ENCODE peak calls at places on chromosomes 3 and 15, in five cellular contexts. E is A549, V is sigmoid colon, Z is ovary, J is K562. O is an unnamed sample. For H3K9me3, the result is how much of the 10 kb centered on the place peaks cover.

GRCh38 chr3:7546219-7546618 is 685.3 kb downstream of the GRM7 start:
- DNase-seq in E (no peak), V (no peak), Z (no peak), J (no peak), O (no peak)

GRCh38 chr3:171307988-171308387 is 152.2 kb downstream of the TNIK start:
- DNase-seq in E (no peak), V (no peak), Z (no peak), J (no peak), O (no peak)

GRCh38 chr3:2765002-2765579 is 345.1 kb downstream of the IL5RA start:
- DNase-seq in E (no peak), V (no peak), Z (no peak), J (no peak), O (no peak)

GRCh38 chr3:197031315-197032285 is 2.0 kb upstream of the MELTF start:
- DNase-seq in E (peak), V (peak), Z (peak), J (peak), O (peak)

GRCh38 chr3:197807969-197808587 is 17.0 kb downstream of the LRCH3 start:
- DNase-seq in E (no peak), V (no peak), Z (no peak), J (no peak), O (no peak)

GRCh38 chr3:16739416-16740091 is 134.3 kb upstream of the DAZL start:
- DNase-seq in E (no peak), V (no peak), Z (no peak), J (no peak), O (no peak)

GRCh38 chr3:51947215-51947900 is 5.2 kb downstream of the PARP3 start:
- DNase-seq in E (no peak), V (peak), Z (no peak), J (no peak), O (no peak)

GRCh38 chr3:46742992-46743391 is 25.3 kb upstream of the PRSS50 start:
- DNase-seq in E (no peak), V (no peak), Z (no peak), J (no peak), O (no peak)

GRCh38 chr3:136973352-136973751 is 15.6 kb downstream of the IL20RB start:
- DNase-seq in E (no peak), V (no peak), Z (no peak), J (no peak), O (no peak)

GRCh38 chr3:133943639-133944131 is 48.0 kb upstream of the RAB6B start:
- DNase-seq in E (peak), V (peak), Z (no peak), J (peak), O (peak)

GRCh38 chr3:187066228-187066995 is 72.9 kb downstream of the RPL39L start:
- DNase-seq in E (peak), V (no peak), Z (no peak), J (peak), O (no peak)

GRCh38 chr15:62138124-62138523 is 27.0 kb downstream of the C2CD4B start:
- DNase-seq in E (no peak), V (no peak), Z (no peak), J (no peak), O (no peak)

GRCh38 chr3:89690649-89691048 is 583.2 kb downstream of the EPHA3 start:
- DNase-seq in E (no peak), V (no peak), Z (no peak), J (no peak), O (no peak)

GRCh38 chr15:61227269-61228024 is 1.7 kb downstream of the RORA start:
- DNase-seq in E (peak), V (peak), Z (no peak), J (no peak), O (peak)

GRCh38 chr3:197268319-197268718 is 30.1 kb downstream of the DLG1 start:
- DNase-seq in E (no peak), V (no peak), Z (peak), J (no peak), O (no peak)

GRCh38 chr3:2937055-2937454 is 173.1 kb downstream of the IL5RA start:
- DNase-seq in E (no peak), V (no peak), Z (no peak), J (no peak), O (no peak)

GRCh38 chr3:28348637-28349396 is at the start of the genes AZI2 and ZCWPW2:
- DNase-seq in E (peak), V (peak), Z (peak), J (peak), O (peak)

GRCh38 chr15:58569455-58569854 is 137.7 kb downstream of the LIPC start:
- DNase-seq in E (no peak), V (no peak), Z (no peak), J (no peak), O (no peak)

GRCh38 chr3:22377421-22377820 is 626.4 kb upstream of the ZNF385D start:
- DNase-seq in E (no peak), V (no peak), Z (no peak), J (no peak), O (no peak)

GRCh38 chr15:101384276-101384675 is 89.2 kb upstream of the SNRPA1 start:
- DNase-seq in E (no peak), V (no peak), Z (no peak), J (no peak), O (no peak)

GRCh38 chr15:21261965-21262850 is 178.1 kb downstream of the POTEB3 start:
- DNase-seq in E (no peak), V (peak), Z (no peak), J (no peak), O (peak)

GRCh38 chr3:160956785-160957184 is 148.4 kb downstream of the B3GALNT1 start:
- DNase-seq in E (no peak), V (no peak), Z (no peak), J (no peak), O (no peak)

GRCh38 chr3:12568747-12569146 is 11.9 kb downstream of the MKRN2 start:
- DNase-seq in E (no peak), V (no peak), Z (no peak), J (no peak), O (no peak)

DNA sequence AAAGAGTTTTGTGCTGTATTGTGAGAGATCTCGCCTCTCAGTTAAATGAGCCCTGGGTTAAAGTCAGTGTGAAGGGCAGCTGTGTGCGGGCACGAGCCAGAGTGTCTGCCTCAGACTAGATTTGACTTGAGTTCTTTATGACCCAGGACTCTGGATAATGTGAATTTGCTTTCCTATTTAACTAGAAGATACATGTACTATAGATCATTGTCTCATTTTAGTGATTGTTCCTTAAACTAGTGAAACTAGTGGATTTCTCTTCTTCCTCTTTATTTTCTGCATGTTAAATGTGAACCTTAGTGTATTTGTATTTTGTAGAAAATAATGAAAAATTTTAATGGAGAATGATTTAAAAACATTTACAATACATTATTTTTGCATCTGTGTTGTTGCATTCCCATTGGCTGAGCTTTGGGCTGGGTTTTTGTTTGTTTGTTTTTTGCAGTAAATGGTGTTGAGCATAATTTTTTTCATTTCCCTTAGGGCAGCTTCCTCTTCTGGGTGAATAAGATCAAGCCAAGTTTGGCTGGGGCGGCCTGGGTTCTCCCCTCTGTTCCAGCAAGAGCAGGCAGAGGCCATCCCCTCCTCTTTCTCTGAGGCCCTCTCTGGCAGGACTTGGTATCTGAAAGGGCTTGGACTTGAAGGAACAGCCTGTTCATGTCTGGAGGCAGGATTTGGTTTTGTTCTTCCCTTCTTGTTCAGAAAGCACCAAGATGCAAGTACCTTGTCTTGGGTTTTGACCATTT is 15.0 kb downstream of the GCSAM start:
- DNase-seq in E (no peak), V (no peak), Z (no peak), J (no peak), O (no peak)
- H3K9me3 ChIP-seq in E (under half), V (under half), Z (under half), J (under half), O (under half)

GRCh38 chr3:184583345-184584000 is 21.9 kb downstream of the EPHB3 start:
- DNase-seq in E (no peak), V (no peak), Z (peak), J (no peak), O (no peak)
- H3K4me3 ChIP-seq in E (peak), V (peak), Z (peak), J (no peak), O (peak)

DNA sequence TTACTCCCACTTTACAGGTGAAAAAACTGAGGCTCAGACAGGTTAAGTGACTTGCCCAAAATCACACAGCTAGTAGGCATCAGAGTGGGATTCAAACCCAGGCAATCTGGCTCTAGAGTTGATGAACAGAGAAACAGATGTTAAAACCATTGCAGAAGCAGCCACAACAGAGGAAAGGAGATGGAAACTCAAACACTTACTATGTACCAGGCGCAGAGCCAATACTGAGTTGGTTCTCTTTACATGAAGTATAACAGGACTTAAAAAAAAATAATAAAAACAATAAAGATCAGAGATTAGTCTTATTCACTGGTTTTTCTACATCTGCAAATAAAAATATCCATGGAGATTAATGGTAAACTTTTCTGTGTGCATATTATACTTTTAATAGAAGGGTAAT is 84.9 kb upstream of the SPATA12 start:
- DNase-seq in E (no peak), V (no peak), Z (no peak), J (no peak), O (no peak)
- TF ChIP-seq EP300 in E (no peak), V (no peak), Z (no peak), J (no peak), O (no peak)

DNA sequence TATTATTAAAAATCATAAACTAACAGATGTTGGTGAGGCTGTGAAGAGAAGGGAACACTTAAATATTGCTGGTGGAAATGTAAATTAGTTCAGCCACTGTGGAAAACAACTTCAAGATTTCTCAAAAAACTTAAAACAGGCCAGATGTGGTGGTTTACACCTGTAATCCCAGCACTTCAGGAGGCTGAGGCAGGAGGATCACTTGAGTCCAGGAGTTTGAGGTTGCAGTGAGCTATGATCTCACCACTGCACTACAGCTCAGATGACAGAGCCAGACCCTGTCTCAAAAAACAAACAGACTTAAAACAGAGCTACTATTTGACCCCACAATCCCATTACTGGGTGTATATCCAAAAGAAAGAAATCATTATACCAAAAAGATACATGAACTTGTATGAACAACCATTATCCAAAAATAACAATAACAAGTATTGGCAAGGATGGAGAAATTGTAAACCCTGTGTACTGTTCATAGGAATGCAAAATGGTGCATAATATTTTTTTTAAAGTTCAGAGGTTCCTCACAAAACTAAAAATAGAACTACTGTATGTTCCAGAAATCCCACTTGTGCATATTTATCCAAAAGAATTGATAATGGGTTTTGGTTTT is 25.5 kb downstream of the ZNF148 start:
- DNase-seq in E (no peak), V (no peak), Z (no peak), J (no peak), O (no peak)
- H3K9me3 ChIP-seq in E (under half), V (under half), Z (under half), J (under half), O (under half)

GRCh38 chr3:158770254-158771017 is 31.4 kb upstream of the MFSD1 start:
- DNase-seq in E (no peak), V (no peak), Z (peak), J (peak), O (no peak)
- H3K4me3 ChIP-seq in E (no peak), V (no peak), Z (no peak), J (no peak), O (no peak)

DNA sequence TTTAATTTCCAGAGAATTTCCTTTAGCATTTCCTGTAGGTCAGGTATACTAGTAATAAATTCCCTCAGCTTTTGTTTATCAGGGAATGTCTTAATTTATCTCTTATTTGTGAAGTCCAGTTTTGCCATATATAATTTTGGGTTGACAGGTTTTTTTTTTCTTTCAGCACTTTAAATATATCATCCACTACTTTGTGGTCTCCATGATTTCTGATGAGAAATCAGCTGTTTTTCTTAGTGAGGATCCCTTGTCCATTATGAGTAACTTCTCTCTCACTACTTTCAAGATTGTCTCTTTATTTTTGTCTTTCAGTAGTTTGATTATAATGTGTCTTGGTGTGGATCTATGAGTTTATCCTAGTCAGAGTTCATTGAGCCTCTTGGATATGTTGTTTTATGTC is 105.7 kb downstream of the LRRC49 start:
- DNase-seq in E (no peak), V (no peak), Z (no peak), J (no peak), O (no peak)
- TF ChIP-seq EP300 in E (no peak), V (no peak), Z (no peak), J (no peak), O (no peak)

GRCh38 chr3:189325454-189325853 is 153.7 kb downstream of the TPRG1 start:
- DNase-seq in E (no peak), V (no peak), Z (no peak), J (no peak), O (no peak)

GRCh38 chr3:189320511-189320910 is 148.7 kb downstream of the TPRG1 start:
- DNase-seq in E (no peak), V (no peak), Z (no peak), J (no peak), O (no peak)

GRCh38 chr3:189322339-189322738 is 150.6 kb downstream of the TPRG1 start:
- DNase-seq in E (no peak), V (no peak), Z (no peak), J (no peak), O (no peak)

GRCh38 chr3:189330066-189330465 is 158.3 kb downstream of the TPRG1 start:
- DNase-seq in E (no peak), V (no peak), Z (no peak), J (no peak), O (no peak)

GRCh38 chr3:189324538-189325138 is 152.9 kb downstream of the TPRG1 start:
- DNase-seq in E (peak), V (no peak), Z (no peak), J (no peak), O (no peak)
- H3K9me3 ChIP-seq in E (under half), V (under half), Z (under half), J (under half), O (under half)

O was measured in suprapubic skin.